ENCODE peak calls at places on chromosome 11, in ten cellular contexts. One of them, this sample, is unnamed. For H3K4me1, the result is how much of the 10 kb centered on the place peaks cover.

GRCh38 chr11:96001037-96001436 is 77.1 kb upstream of the MTMR2 start:
- DNase-seq in pancreas: peak
- DNase-seq in fibroblast of lung: peak
- DNase-seq in right atrium auricular region: peak
- DNase-seq in psoas muscle: peak
- DNase-seq in stomach: peak
- DNase-seq in left ventricle myocardium inferior: peak
- DNase-seq in thoracic aorta: peak
- DNase-seq in suprapubic skin: peak
- DNase-seq in body of pancreas: peak
- DNase-seq in this sample: peak

GRCh38 chr11:114301088-114301487 is 4.9 kb downstream of the NNMT start:
- DNase-seq in pancreas: no peak
- DNase-seq in fibroblast of lung: no peak
- DNase-seq in right atrium auricular region: no peak
- DNase-seq in psoas muscle: no peak
- DNase-seq in stomach: no peak
- DNase-seq in left ventricle myocardium inferior: no peak
- DNase-seq in thoracic aorta: no peak
- DNase-seq in suprapubic skin: no peak
- DNase-seq in body of pancreas: no peak
- DNase-seq in this sample: no peak

GRCh38 chr11:33147559-33147958 is 13.7 kb downstream of the CSTF3 start:
- DNase-seq in pancreas: no peak
- DNase-seq in fibroblast of lung: no peak
- DNase-seq in right atrium auricular region: no peak
- DNase-seq in psoas muscle: no peak
- DNase-seq in stomach: no peak
- DNase-seq in left ventricle myocardium inferior: no peak
- DNase-seq in thoracic aorta: no peak
- DNase-seq in suprapubic skin: no peak
- DNase-seq in body of pancreas: no peak
- DNase-seq in this sample: no peak

GRCh38 chr11:57901756-57902155 is 121.9 kb upstream of the OR9Q1 start:
- DNase-seq in pancreas: no peak
- DNase-seq in fibroblast of lung: no peak
- DNase-seq in right atrium auricular region: no peak
- DNase-seq in psoas muscle: no peak
- DNase-seq in stomach: no peak
- DNase-seq in left ventricle myocardium inferior: no peak
- DNase-seq in thoracic aorta: no peak
- DNase-seq in suprapubic skin: no peak
- DNase-seq in body of pancreas: no peak
- DNase-seq in this sample: no peak

GRCh38 chr11:14645247-14645912 is 1.8 kb downstream of the PDE3B start:
- DNase-seq in pancreas: no peak
- DNase-seq in fibroblast of lung: peak
- DNase-seq in right atrium auricular region: no peak
- DNase-seq in psoas muscle: no peak
- DNase-seq in stomach: no peak
- DNase-seq in left ventricle myocardium inferior: no peak
- DNase-seq in thoracic aorta: no peak
- DNase-seq in suprapubic skin: no peak
- DNase-seq in body of pancreas: no peak
- DNase-seq in this sample: no peak

GRCh38 chr11:18384157-18384641 is 10.2 kb upstream of the LDHA start:
- DNase-seq in pancreas: peak
- DNase-seq in fibroblast of lung: peak
- DNase-seq in right atrium auricular region: peak
- DNase-seq in psoas muscle: peak
- DNase-seq in stomach: peak
- DNase-seq in left ventricle myocardium inferior: peak
- DNase-seq in thoracic aorta: peak
- DNase-seq in suprapubic skin: peak
- DNase-seq in body of pancreas: peak
- DNase-seq in this sample: peak

GRCh38 chr11:84780689-84781293 is 846.4 kb downstream of the DLG2 start:
- DNase-seq in pancreas: no peak
- DNase-seq in fibroblast of lung: peak
- DNase-seq in right atrium auricular region: no peak
- DNase-seq in psoas muscle: no peak
- DNase-seq in stomach: no peak
- DNase-seq in left ventricle myocardium inferior: no peak
- DNase-seq in thoracic aorta: no peak
- DNase-seq in suprapubic skin: no peak
- DNase-seq in body of pancreas: no peak
- DNase-seq in this sample: no peak

GRCh38 chr11:1832181-1832988 is 2.4 kb upstream of the SYT8 start:
- DNase-seq in pancreas: peak
- DNase-seq in fibroblast of lung: peak
- DNase-seq in right atrium auricular region: no peak
- DNase-seq in psoas muscle: peak
- DNase-seq in stomach: peak
- DNase-seq in left ventricle myocardium inferior: peak
- DNase-seq in thoracic aorta: no peak
- DNase-seq in suprapubic skin: peak
- DNase-seq in body of pancreas: peak
- DNase-seq in this sample: no peak

GRCh38 chr11:12706531-12707499 is 32.6 kb downstream of the TEAD1 start:
- DNase-seq in pancreas: no peak
- DNase-seq in fibroblast of lung: peak
- DNase-seq in right atrium auricular region: no peak
- DNase-seq in psoas muscle: no peak
- DNase-seq in stomach: peak
- DNase-seq in left ventricle myocardium inferior: peak
- DNase-seq in thoracic aorta: no peak
- DNase-seq in suprapubic skin: no peak
- DNase-seq in body of pancreas: peak
- DNase-seq in this sample: no peak

GRCh38 chr11:103433976-103434375 is 324.8 kb downstream of the DYNC2H1 start:
- DNase-seq in pancreas: no peak
- DNase-seq in fibroblast of lung: peak
- DNase-seq in right atrium auricular region: no peak
- DNase-seq in psoas muscle: no peak
- DNase-seq in stomach: no peak
- DNase-seq in left ventricle myocardium inferior: no peak
- DNase-seq in thoracic aorta: no peak
- DNase-seq in suprapubic skin: no peak
- DNase-seq in body of pancreas: no peak
- DNase-seq in this sample: no peak

GRCh38 chr11:17351510-17352176 is at the start of gene NCR3LG1:
- DNase-seq in pancreas: peak
- DNase-seq in fibroblast of lung: peak
- DNase-seq in right atrium auricular region: peak
- DNase-seq in psoas muscle: peak
- DNase-seq in stomach: peak
- DNase-seq in left ventricle myocardium inferior: peak
- DNase-seq in thoracic aorta: peak
- DNase-seq in suprapubic skin: peak
- DNase-seq in body of pancreas: peak
- DNase-seq in this sample: peak

GRCh38 chr11:102142333-102142732 is 32.1 kb downstream of the YAP1 start:
- DNase-seq in pancreas: no peak
- DNase-seq in fibroblast of lung: peak
- DNase-seq in right atrium auricular region: no peak
- DNase-seq in psoas muscle: no peak
- DNase-seq in stomach: no peak
- DNase-seq in left ventricle myocardium inferior: no peak
- DNase-seq in thoracic aorta: no peak
- DNase-seq in suprapubic skin: no peak
- DNase-seq in body of pancreas: no peak
- DNase-seq in this sample: no peak
- H3K4me1 ChIP-seq in pancreas: under half
- H3K4me1 ChIP-seq in fibroblast of lung: under half
- H3K4me1 ChIP-seq in right atrium auricular region: half or more
- H3K4me1 ChIP-seq in psoas muscle: half or more
- H3K4me1 ChIP-seq in stomach: half or more
- H3K4me1 ChIP-seq in left ventricle myocardium inferior: half or more
- H3K4me1 ChIP-seq in thoracic aorta: half or more
- H3K4me1 ChIP-seq in suprapubic skin: under half
- H3K4me1 ChIP-seq in body of pancreas: under half
- H3K4me1 ChIP-seq in this sample: under half

GRCh38 chr11:69308936-69309799 is 15.2 kb downstream of the MYEOV start:
- DNase-seq in pancreas: no peak
- DNase-seq in fibroblast of lung: no peak
- DNase-seq in right atrium auricular region: no peak
- DNase-seq in psoas muscle: no peak
- DNase-seq in stomach: no peak
- DNase-seq in left ventricle myocardium inferior: no peak
- DNase-seq in thoracic aorta: no peak
- DNase-seq in suprapubic skin: peak
- DNase-seq in body of pancreas: no peak
- DNase-seq in this sample: no peak

GRCh38 chr11:69310934-69311766 is 17.2 kb downstream of the MYEOV start:
- DNase-seq in pancreas: no peak
- DNase-seq in fibroblast of lung: no peak
- DNase-seq in right atrium auricular region: no peak
- DNase-seq in psoas muscle: no peak
- DNase-seq in stomach: no peak
- DNase-seq in left ventricle myocardium inferior: no peak
- DNase-seq in thoracic aorta: no peak
- DNase-seq in suprapubic skin: peak
- DNase-seq in body of pancreas: no peak
- DNase-seq in this sample: no peak

GRCh38 chr11:69310351-69310750 is 16.4 kb downstream of the MYEOV start:
- DNase-seq in pancreas: no peak
- DNase-seq in fibroblast of lung: no peak
- DNase-seq in right atrium auricular region: no peak
- DNase-seq in psoas muscle: no peak
- DNase-seq in stomach: no peak
- DNase-seq in left ventricle myocardium inferior: no peak
- DNase-seq in thoracic aorta: no peak
- DNase-seq in suprapubic skin: peak
- DNase-seq in body of pancreas: no peak
- DNase-seq in this sample: no peak

GRCh38 chr11:69308531-69308930 is 14.6 kb downstream of the MYEOV start:
- DNase-seq in pancreas: no peak
- DNase-seq in fibroblast of lung: no peak
- DNase-seq in right atrium auricular region: no peak
- DNase-seq in psoas muscle: no peak
- DNase-seq in stomach: no peak
- DNase-seq in left ventricle myocardium inferior: no peak
- DNase-seq in thoracic aorta: no peak
- DNase-seq in suprapubic skin: peak
- DNase-seq in body of pancreas: no peak
- DNase-seq in this sample: no peak

DNA sequence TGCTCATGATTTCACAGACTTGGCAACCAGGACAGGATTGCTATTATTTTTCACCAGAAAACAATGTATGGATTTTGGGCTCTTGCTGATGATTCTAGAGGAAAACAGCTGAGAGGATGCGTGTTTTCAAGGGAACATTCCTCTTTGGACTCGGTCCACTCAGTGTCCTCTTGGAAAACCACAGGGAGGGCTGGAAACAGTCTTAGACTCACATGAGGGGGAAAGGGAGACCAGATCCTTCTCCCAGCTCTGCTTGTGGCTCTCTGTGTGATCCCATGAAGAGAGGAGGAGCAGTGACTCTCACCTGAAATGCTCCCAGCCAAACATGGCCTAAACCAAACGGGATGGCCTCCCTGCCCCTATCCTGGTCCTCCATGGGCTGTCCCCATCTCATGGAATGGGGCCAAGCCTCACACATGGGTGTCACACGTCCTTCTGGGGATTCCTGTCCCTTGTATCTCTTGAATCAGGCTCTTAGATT is 15.9 kb downstream of the MYEOV start:
- DNase-seq in pancreas: no peak
- DNase-seq in fibroblast of lung: peak
- DNase-seq in right atrium auricular region: no peak
- DNase-seq in psoas muscle: no peak
- DNase-seq in stomach: no peak
- DNase-seq in left ventricle myocardium inferior: no peak
- DNase-seq in thoracic aorta: no peak
- DNase-seq in suprapubic skin: peak
- DNase-seq in body of pancreas: no peak
- DNase-seq in this sample: no peak
- H3K27ac ChIP-seq in pancreas: no peak
- H3K27ac ChIP-seq in fibroblast of lung: peak
- H3K27ac ChIP-seq in right atrium auricular region: no peak
- H3K27ac ChIP-seq in psoas muscle: no peak
- H3K27ac ChIP-seq in stomach: no peak
- H3K27ac ChIP-seq in left ventricle myocardium inferior: no peak
- H3K27ac ChIP-seq in thoracic aorta: no peak
- H3K27ac ChIP-seq in suprapubic skin: no peak
- H3K27ac ChIP-seq in body of pancreas: no peak
- H3K27ac ChIP-seq in this sample: no peak

GRCh38 chr11:35173011-35173511 is 34.1 kb downstream of the CD44 start:
- DNase-seq in pancreas: peak
- DNase-seq in fibroblast of lung: peak
- DNase-seq in right atrium auricular region: no peak
- DNase-seq in psoas muscle: no peak
- DNase-seq in stomach: peak
- DNase-seq in left ventricle myocardium inferior: no peak
- DNase-seq in thoracic aorta: no peak
- DNase-seq in suprapubic skin: no peak
- DNase-seq in body of pancreas: peak
- DNase-seq in this sample: no peak
- H3K4me3 ChIP-seq in pancreas: no peak
- H3K4me3 ChIP-seq in fibroblast of lung: no peak
- H3K4me3 ChIP-seq in right atrium auricular region: no peak
- H3K4me3 ChIP-seq in psoas muscle: no peak
- H3K4me3 ChIP-seq in stomach: no peak
- H3K4me3 ChIP-seq in left ventricle myocardium inferior: no peak
- H3K4me3 ChIP-seq in thoracic aorta: no peak
- H3K4me3 ChIP-seq in suprapubic skin: no peak
- H3K4me3 ChIP-seq in body of pancreas: no peak
- H3K4me3 ChIP-seq in this sample: no peak

GRCh38 chr11:20035375-20035700 is 124.9 kb downstream of the DBX1 start:
- DNase-seq in pancreas: no peak
- DNase-seq in fibroblast of lung: peak
- DNase-seq in right atrium auricular region: no peak
- DNase-seq in psoas muscle: no peak
- DNase-seq in stomach: no peak
- DNase-seq in left ventricle myocardium inferior: no peak
- DNase-seq in thoracic aorta: no peak
- DNase-seq in suprapubic skin: no peak
- DNase-seq in body of pancreas: no peak
- DNase-seq in this sample: no peak

GRCh38 chr11:20032127-20032526 is 128.1 kb downstream of the DBX1 start:
- DNase-seq in pancreas: no peak
- DNase-seq in fibroblast of lung: no peak
- DNase-seq in right atrium auricular region: no peak
- DNase-seq in psoas muscle: no peak
- DNase-seq in stomach: no peak
- DNase-seq in left ventricle myocardium inferior: no peak
- DNase-seq in thoracic aorta: no peak
- DNase-seq in suprapubic skin: no peak
- DNase-seq in body of pancreas: no peak
- DNase-seq in this sample: no peak

GRCh38 chr11:20032577-20033265 is 127.6 kb downstream of the DBX1 start:
- DNase-seq in pancreas: no peak
- DNase-seq in fibroblast of lung: no peak
- DNase-seq in right atrium auricular region: no peak
- DNase-seq in psoas muscle: no peak
- DNase-seq in stomach: no peak
- DNase-seq in left ventricle myocardium inferior: no peak
- DNase-seq in thoracic aorta: no peak
- DNase-seq in suprapubic skin: no peak
- DNase-seq in body of pancreas: no peak
- DNase-seq in this sample: no peak

GRCh38 chr11:20034941-20035340 is 125.3 kb downstream of the DBX1 start:
- DNase-seq in pancreas: no peak
- DNase-seq in fibroblast of lung: no peak
- DNase-seq in right atrium auricular region: no peak
- DNase-seq in psoas muscle: no peak
- DNase-seq in stomach: no peak
- DNase-seq in left ventricle myocardium inferior: no peak
- DNase-seq in thoracic aorta: no peak
- DNase-seq in suprapubic skin: no peak
- DNase-seq in body of pancreas: no peak
- DNase-seq in this sample: no peak

GRCh38 chr11:20033806-20034205 is 126.5 kb downstream of the DBX1 start:
- DNase-seq in pancreas: peak
- DNase-seq in fibroblast of lung: no peak
- DNase-seq in right atrium auricular region: no peak
- DNase-seq in psoas muscle: no peak
- DNase-seq in stomach: no peak
- DNase-seq in left ventricle myocardium inferior: no peak
- DNase-seq in thoracic aorta: no peak
- DNase-seq in suprapubic skin: no peak
- DNase-seq in body of pancreas: peak
- DNase-seq in this sample: no peak
- H3K4me1 ChIP-seq in pancreas: under half
- H3K4me1 ChIP-seq in fibroblast of lung: under half
- H3K4me1 ChIP-seq in right atrium auricular region: under half
- H3K4me1 ChIP-seq in psoas muscle: under half
- H3K4me1 ChIP-seq in stomach: under half
- H3K4me1 ChIP-seq in left ventricle myocardium inferior: half or more
- H3K4me1 ChIP-seq in thoracic aorta: under half
- H3K4me1 ChIP-seq in suprapubic skin: under half
- H3K4me1 ChIP-seq in body of pancreas: under half
- H3K4me1 ChIP-seq in this sample: under half